ENCODE peak calls at places on chromosomes 13 and 19, in seven cellular contexts. One of them, this sample, is unnamed.
A peak's percentile ranks its signal among the peaks of the same experiment; 100 is the strongest.

GRCh38 chr13:79287994-79288795 is 117.9 kb downstream of the RBM26 start:
- DNase-seq in stomach: no peak
- DNase-seq in suprapubic skin: no peak
- DNase-seq in ovary: no peak
- DNase-seq in A549: no peak
- DNase-seq in tibial nerve: no peak
- DNase-seq in sigmoid colon: no peak
- DNase-seq in this sample: no peak

GRCh38 chr13:52600666-52601065 is 41.6 kb upstream of the HNRNPA1L2 start:
- DNase-seq in stomach: no peak
- DNase-seq in suprapubic skin: no peak
- DNase-seq in ovary: no peak
- DNase-seq in A549: no peak
- DNase-seq in tibial nerve: no peak
- DNase-seq in sigmoid colon: no peak
- DNase-seq in this sample: no peak

GRCh38 chr13:86581711-86582110 is 782.5 kb upstream of the SLITRK6 start:
- DNase-seq in stomach: no peak
- DNase-seq in suprapubic skin: no peak
- DNase-seq in ovary: no peak
- DNase-seq in A549: no peak
- DNase-seq in tibial nerve: no peak
- DNase-seq in sigmoid colon: no peak
- DNase-seq in this sample: no peak

GRCh38 chr19:19460258-19460731 is 54.8 kb downstream of the GATAD2A start:
- DNase-seq in stomach: no peak
- DNase-seq in suprapubic skin: no peak
- DNase-seq in ovary: no peak
- DNase-seq in A549: no peak
- DNase-seq in tibial nerve: no peak
- DNase-seq in sigmoid colon: no peak
- DNase-seq in this sample: peak; percentile 48

GRCh38 chr13:60448907-60449510 is 52.0 kb downstream of the TDRD3 start:
- DNase-seq in stomach: no peak
- DNase-seq in suprapubic skin: no peak
- DNase-seq in ovary: no peak
- DNase-seq in A549: peak; percentile 42
- DNase-seq in tibial nerve: peak; percentile 70
- DNase-seq in sigmoid colon: no peak
- DNase-seq in this sample: no peak

GRCh38 chr19:45419396-45419795 is 4.3 kb downstream of the ERCC1 start:
- DNase-seq in stomach: no peak
- DNase-seq in suprapubic skin: no peak
- DNase-seq in ovary: no peak
- DNase-seq in A549: no peak
- DNase-seq in tibial nerve: no peak
- DNase-seq in sigmoid colon: no peak
- DNase-seq in this sample: no peak

GRCh38 chr19:34256835-34257558 is 2.6 kb downstream of the GARRE1 start:
- DNase-seq in stomach: no peak
- DNase-seq in suprapubic skin: no peak
- DNase-seq in ovary: no peak
- DNase-seq in A549: no peak
- DNase-seq in tibial nerve: no peak
- DNase-seq in sigmoid colon: no peak
- DNase-seq in this sample: no peak

GRCh38 chr13:112182831-112183543 is 116.0 kb downstream of the SOX1 start:
- DNase-seq in stomach: no peak
- DNase-seq in suprapubic skin: no peak
- DNase-seq in ovary: no peak
- DNase-seq in A549: no peak
- DNase-seq in tibial nerve: no peak
- DNase-seq in sigmoid colon: no peak
- DNase-seq in this sample: peak; percentile 81

GRCh38 chr13:111390522-111391270 is 70.3 kb downstream of the TEX29 start:
- DNase-seq in stomach: peak; percentile 20
- DNase-seq in suprapubic skin: no peak
- DNase-seq in ovary: no peak
- DNase-seq in A549: no peak
- DNase-seq in tibial nerve: no peak
- DNase-seq in sigmoid colon: no peak
- DNase-seq in this sample: no peak

GRCh38 chr19:23415034-23415433 is 19.8 kb upstream of the ZNF91 start:
- DNase-seq in stomach: no peak
- DNase-seq in suprapubic skin: no peak
- DNase-seq in ovary: no peak
- DNase-seq in A549: no peak
- DNase-seq in tibial nerve: no peak
- DNase-seq in sigmoid colon: no peak
- DNase-seq in this sample: no peak

GRCh38 chr19:49878744-49879070 is 1.2 kb downstream of the TBC1D17 start:
- DNase-seq in stomach: no peak
- DNase-seq in suprapubic skin: no peak
- DNase-seq in ovary: peak; percentile 45
- DNase-seq in A549: no peak
- DNase-seq in tibial nerve: no peak
- DNase-seq in sigmoid colon: no peak
- DNase-seq in this sample: no peak

GRCh38 chr13:28531195-28531955 is 36.4 kb upstream of the FLT1 start:
- DNase-seq in stomach: peak; percentile 27
- DNase-seq in suprapubic skin: peak; percentile 67
- DNase-seq in ovary: no peak
- DNase-seq in A549: no peak
- DNase-seq in tibial nerve: no peak
- DNase-seq in sigmoid colon: no peak
- DNase-seq in this sample: peak; percentile 37

GRCh38 chr13:110635405-110636002 is 20.2 kb downstream of the NAXD start:
- DNase-seq in stomach: no peak
- DNase-seq in suprapubic skin: no peak
- DNase-seq in ovary: no peak
- DNase-seq in A549: no peak
- DNase-seq in tibial nerve: no peak
- DNase-seq in sigmoid colon: no peak
- DNase-seq in this sample: no peak

GRCh38 chr19:5665781-5666513 is 14.4 kb downstream of the MICOS13 start:
- DNase-seq in stomach: no peak
- DNase-seq in suprapubic skin: no peak
- DNase-seq in ovary: no peak
- DNase-seq in A549: peak; percentile 68
- DNase-seq in tibial nerve: no peak
- DNase-seq in sigmoid colon: no peak
- DNase-seq in this sample: no peak

GRCh38 chr19:40663712-40664692 is 26.4 kb downstream of the NUMBL start:
- DNase-seq in stomach: no peak
- DNase-seq in suprapubic skin: no peak
- DNase-seq in ovary: peak; percentile 70
- DNase-seq in A549: no peak
- DNase-seq in tibial nerve: no peak
- DNase-seq in sigmoid colon: peak; percentile 74
- DNase-seq in this sample: no peak
- TF ChIP-seq EP300 in stomach: no peak
- TF ChIP-seq EP300 in suprapubic skin: no peak
- TF ChIP-seq EP300 in ovary: no peak
- TF ChIP-seq EP300 in A549: no peak
- TF ChIP-seq EP300 in tibial nerve: no peak
- TF ChIP-seq EP300 in sigmoid colon: no peak
- TF ChIP-seq EP300 in this sample: no peak

GRCh38 chr19:10758978-10759377 is 41.1 kb downstream of the DNM2 start:
- DNase-seq in stomach: no peak
- DNase-seq in suprapubic skin: no peak
- DNase-seq in ovary: no peak
- DNase-seq in A549: no peak
- DNase-seq in tibial nerve: no peak
- DNase-seq in sigmoid colon: no peak
- DNase-seq in this sample: no peak
- H3K4me1 ChIP-seq in stomach: peaks cover 90% of the 10 kb centered on the region
- H3K4me1 ChIP-seq in suprapubic skin: peaks cover 58% of the 10 kb centered on the region
- H3K4me1 ChIP-seq in ovary: peaks cover 8% of the 10 kb centered on the region
- H3K4me1 ChIP-seq in A549: peaks cover 38% of the 10 kb centered on the region
- H3K4me1 ChIP-seq in tibial nerve: peaks cover 11% of the 10 kb centered on the region
- H3K4me1 ChIP-seq in sigmoid colon: no peaks in the 10 kb centered on the region
- H3K4me1 ChIP-seq in this sample: peaks cover 55% of the 10 kb centered on the region

GRCh38 chr13:32737679-32738078 is 151.4 kb downstream of the PDS5B start:
- DNase-seq in stomach: no peak
- DNase-seq in suprapubic skin: no peak
- DNase-seq in ovary: no peak
- DNase-seq in A549: no peak
- DNase-seq in tibial nerve: no peak
- DNase-seq in sigmoid colon: no peak
- DNase-seq in this sample: no peak

GRCh38 chr13:32734511-32734910 is 148.3 kb downstream of the PDS5B start:
- DNase-seq in stomach: no peak
- DNase-seq in suprapubic skin: no peak
- DNase-seq in ovary: no peak
- DNase-seq in A549: peak; percentile 10
- DNase-seq in tibial nerve: peak; percentile 21
- DNase-seq in sigmoid colon: no peak
- DNase-seq in this sample: no peak

GRCh38 chr13:32737111-32737571 is 150.9 kb downstream of the PDS5B start:
- DNase-seq in stomach: no peak
- DNase-seq in suprapubic skin: no peak
- DNase-seq in ovary: no peak
- DNase-seq in A549: no peak
- DNase-seq in tibial nerve: no peak
- DNase-seq in sigmoid colon: no peak
- DNase-seq in this sample: no peak

GRCh38 chr13:32735859-32736258 is 149.6 kb downstream of the PDS5B start:
- DNase-seq in stomach: no peak
- DNase-seq in suprapubic skin: no peak
- DNase-seq in ovary: no peak
- DNase-seq in A549: no peak
- DNase-seq in tibial nerve: no peak
- DNase-seq in sigmoid colon: no peak
- DNase-seq in this sample: no peak

GRCh38 chr13:32736648-32737047 is 150.4 kb downstream of the PDS5B start:
- DNase-seq in stomach: no peak
- DNase-seq in suprapubic skin: no peak
- DNase-seq in ovary: no peak
- DNase-seq in A549: no peak
- DNase-seq in tibial nerve: no peak
- DNase-seq in sigmoid colon: no peak
- DNase-seq in this sample: no peak
- TF ChIP-seq EP300 in stomach: no peak
- TF ChIP-seq EP300 in suprapubic skin: no peak
- TF ChIP-seq EP300 in ovary: no peak
- TF ChIP-seq EP300 in A549: no peak
- TF ChIP-seq EP300 in tibial nerve: no peak
- TF ChIP-seq EP300 in sigmoid colon: no peak
- TF ChIP-seq EP300 in this sample: no peak

DNA sequence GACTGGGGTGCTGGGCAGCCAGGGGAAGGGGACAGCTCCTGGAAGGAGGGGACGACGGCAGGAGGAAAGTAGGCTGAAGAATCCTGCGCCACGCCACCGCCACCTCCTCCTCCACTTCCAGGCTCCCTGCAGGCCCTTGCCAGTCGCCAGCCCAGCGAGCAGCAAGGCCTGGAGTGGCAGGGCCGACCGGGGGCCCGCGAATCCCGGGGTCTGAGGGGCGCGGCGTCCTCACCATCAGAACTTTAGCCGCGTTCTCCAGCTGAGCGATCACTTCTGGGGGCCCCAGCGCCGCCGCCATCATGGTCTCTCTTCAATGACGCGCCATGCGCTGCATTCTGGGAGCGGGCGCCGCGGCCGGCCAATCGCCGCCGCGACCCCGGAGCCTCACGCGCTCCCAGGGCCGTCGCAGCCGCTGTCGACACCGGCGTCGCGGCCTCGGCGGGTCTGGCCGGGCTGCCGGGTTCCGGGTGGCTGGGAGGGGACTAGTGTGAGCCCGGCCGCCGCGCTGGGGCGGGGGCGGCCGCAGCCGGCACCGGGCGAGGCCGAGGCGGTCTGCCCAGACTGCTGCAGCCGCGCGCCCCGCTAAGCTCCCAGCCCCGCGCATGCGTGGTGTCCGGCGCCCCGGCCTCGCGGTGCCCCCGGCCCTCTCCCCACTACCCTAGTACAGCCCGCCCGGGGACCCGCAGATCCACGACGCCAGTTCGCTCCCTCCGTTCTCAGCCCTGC is at the start of gene XPO4:
- DNase-seq in stomach: peak; percentile 80
- DNase-seq in suprapubic skin: peak; percentile 82
- DNase-seq in ovary: peak; percentile 71
- DNase-seq in A549: peak; percentile 68
- DNase-seq in tibial nerve: peak; percentile 48
- DNase-seq in sigmoid colon: peak; percentile 87
- DNase-seq in this sample: peak; percentile 72
- H3K4me1 ChIP-seq in stomach: peaks cover 25% of the 10 kb centered on the region
- H3K4me1 ChIP-seq in suprapubic skin: peaks cover 12% of the 10 kb centered on the region
- H3K4me1 ChIP-seq in ovary: no peaks in the 10 kb centered on the region
- H3K4me1 ChIP-seq in A549: peaks cover 6% of the 10 kb centered on the region
- H3K4me1 ChIP-seq in tibial nerve: no peaks in the 10 kb centered on the region
- H3K4me1 ChIP-seq in sigmoid colon: no peaks in the 10 kb centered on the region
- H3K4me1 ChIP-seq in this sample: peaks cover 26% of the 10 kb centered on the region

This sample was measured in upper lobe of left lung.